ENCODE peak calls at places on chromosomes 12 and 14, in seven cellular contexts. A, L, H, U, R, C and D are unnamed samples.

GRCh38 chr12:13342971-13343370 is 146.4 kb downstream of the EMP1 start:
- DNase-seq in A (no peak), L (no peak), H (no peak), U (no peak), R (no peak), C (no peak), D (no peak)

GRCh38 chr14:50085570-50086315 is 30.6 kb downstream of the VCPKMT start:
- DNase-seq in A (peak; percentile 40), L (no peak), H (no peak), U (peak; percentile 68), R (peak; percentile 44), C (no peak), D (no peak)

GRCh38 chr14:20409226-20409625 is 4.1 kb downstream of the TEP1 start:
- DNase-seq in A (no peak), L (no peak), H (no peak), U (no peak), R (no peak), C (no peak), D (no peak)

GRCh38 chr12:50635356-50635755 is 128.5 kb upstream of the ATF1 start:
- DNase-seq in A (no peak), L (no peak), H (no peak), U (no peak), R (no peak), C (no peak), D (no peak)

GRCh38 chr12:98344034-98344565 is 171.3 kb upstream of the TMPO start:
- DNase-seq in A (no peak), L (peak; percentile 31), H (no peak), U (no peak), R (no peak), C (no peak), D (no peak)

GRCh38 chr12:117825827-117826226 is 143.0 kb downstream of the KSR2 start:
- DNase-seq in A (no peak), L (no peak), H (no peak), U (no peak), R (no peak), C (no peak), D (no peak)

GRCh38 chr12:129675947-129676346 is 227.9 kb downstream of the TMEM132D start:
- DNase-seq in A (no peak), L (no peak), H (no peak), U (no peak), R (no peak), C (no peak), D (no peak)

GRCh38 chr14:34985740-34986139 is 2.9 kb downstream of the SRP54 start:
- DNase-seq in A (no peak), L (no peak), H (no peak), U (no peak), R (no peak), C (no peak), D (no peak)

GRCh38 chr14:95095991-95096390 is 61.3 kb downstream of the DICER1 start:
- DNase-seq in A (no peak), L (peak; percentile 21), H (no peak), U (no peak), R (no peak), C (no peak), D (peak; percentile 73)

GRCh38 chr12:95014554-95014953 is 11.1 kb upstream of the NDUFA12 start:
- DNase-seq in A (no peak), L (no peak), H (no peak), U (no peak), R (no peak), C (no peak), D (no peak)

GRCh38 chr12:12784911-12785814 is at the start of gene APOLD1:
- DNase-seq in A (no peak), L (no peak), H (peak; percentile 14), U (no peak), R (no peak), C (peak; percentile 61), D (no peak)

GRCh38 chr14:22084393-22085281 is 411.0 kb upstream of the OR4E1 start:
- DNase-seq in A (peak; percentile 51), L (peak; percentile 28), H (peak; percentile 15), U (peak; percentile 32), R (peak; percentile 36), C (no peak), D (peak; percentile 52)

GRCh38 chr14:104940526-104941150 is 16.0 kb downstream of the PLD4 start:
- DNase-seq in A (no peak), L (no peak), H (no peak), U (peak; percentile 7), R (no peak), C (peak; percentile 3), D (no peak)

GRCh38 chr12:401235-402126 is at the start of gene CCDC77:
- DNase-seq in A (peak; percentile 95), L (peak; percentile 94), H (peak; percentile 91), U (peak; percentile 92), R (peak; percentile 93), C (peak; percentile 89), D (peak; percentile 93)

GRCh38 chr14:104356738-104357688 is 218.6 kb downstream of the KIF26A start:
- DNase-seq in A (no peak), L (no peak), H (no peak), U (no peak), R (no peak), C (no peak), D (no peak)

GRCh38 chr12:13561923-13562322 is 365.4 kb downstream of the EMP1 start:
- DNase-seq in A (no peak), L (no peak), H (no peak), U (no peak), R (no peak), C (no peak), D (no peak)

GRCh38 chr12:103503546-103504480 is 8.0 kb upstream of the C12orf42 start:
- DNase-seq in A (peak; percentile 47), L (peak; percentile 54), H (peak; percentile 71), U (peak; percentile 58), R (peak; percentile 52), C (no peak), D (peak; percentile 29)

GRCh38 chr12:2959508-2960431 is 573 bp downstream of the TEAD4 start:
- DNase-seq in A (no peak), L (peak; percentile 74), H (peak; percentile 47), U (peak; percentile 78), R (no peak), C (peak; percentile 80), D (peak; percentile 48)

GRCh38 chr14:90388437-90388836 is 8.4 kb upstream of the CALM1 start:
- DNase-seq in A (no peak), L (no peak), H (no peak), U (no peak), R (no peak), C (no peak), D (no peak)

GRCh38 chr12:128069359-128069997 is 197.5 kb upstream of the TMEM132C start:
- DNase-seq in A (peak; percentile 24), L (peak; percentile 34), H (peak; percentile 4), U (peak; percentile 32), R (no peak), C (peak; percentile 25), D (peak; percentile 50)

GRCh38 chr12:109567296-109567695 is 6.0 kb downstream of the MMAB start:
- DNase-seq in A (no peak), L (no peak), H (no peak), U (no peak), R (no peak), C (no peak), D (no peak)

GRCh38 chr12:27332407-27333310 is at the start of gene BMAL2:
- DNase-seq in A (peak; percentile 53), L (peak; percentile 81), H (peak; percentile 65), U (peak; percentile 82), R (peak; percentile 18), C (peak; percentile 55), D (peak; percentile 56)

GRCh38 chr14:77502109-77502782 is 3.6 kb upstream of the ISM2 start:
- DNase-seq in A (no peak), L (no peak), H (no peak), U (no peak), R (no peak), C (no peak), D (no peak)

GRCh38 chr14:76784881-76785280 is 23.6 kb downstream of the VASH1 start:
- DNase-seq in A (peak; percentile 54), L (peak; percentile 90), H (peak; percentile 91), U (peak; percentile 87), R (peak; percentile 27), C (peak; percentile 86), D (peak; percentile 79)

GRCh38 chr12:92340441-92341332 is 195.0 kb upstream of the BTG1 start:
- DNase-seq in A (no peak), L (no peak), H (no peak), U (no peak), R (no peak), C (no peak), D (no peak)

GRCh38 chr14:67674139-67674479 is 323 bp downstream of the VTI1B start:
- DNase-seq in A (peak; percentile 42), L (peak; percentile 89), H (peak; percentile 77), U (peak; percentile 67), R (no peak), C (peak; percentile 80), D (peak; percentile 63)

GRCh38 chr14:65429757-65430156 is 17.2 kb downstream of the FUT8 start:
- DNase-seq in A (no peak), L (no peak), H (no peak), U (no peak), R (no peak), C (no peak), D (no peak)